ENCODE peak calls at places on chromosomes 2 and 18, in six cellular contexts. One of them, this sample, is unnamed.

GRCh38 chr2:51717318-51717717 is 685.4 kb upstream of the NRXN1 start:
- DNase-seq in ELR: peak; percentile 6
- DNase-seq in GM10248: no peak
- DNase-seq in hippocampal formation: no peak
- DNase-seq in coronary artery: no peak
- DNase-seq in fibroblast of pulmonary artery: peak; percentile 73
- DNase-seq in this sample: no peak

GRCh38 chr2:88131201-88131998 is 3.5 kb upstream of the FABP1 start:
- DNase-seq in ELR: no peak
- DNase-seq in GM10248: no peak
- DNase-seq in hippocampal formation: no peak
- DNase-seq in coronary artery: no peak
- DNase-seq in fibroblast of pulmonary artery: no peak
- DNase-seq in this sample: no peak

GRCh38 chr2:165141601-165142000 is 62.2 kb downstream of the SCN3A start:
- DNase-seq in ELR: peak; percentile 21
- DNase-seq in GM10248: no peak
- DNase-seq in hippocampal formation: no peak
- DNase-seq in coronary artery: no peak
- DNase-seq in fibroblast of pulmonary artery: peak; percentile 7
- DNase-seq in this sample: no peak

GRCh38 chr2:65450810-65451209 is 18.4 kb upstream of the SPRED2 start:
- DNase-seq in ELR: no peak
- DNase-seq in GM10248: no peak
- DNase-seq in hippocampal formation: no peak
- DNase-seq in coronary artery: no peak
- DNase-seq in fibroblast of pulmonary artery: no peak
- DNase-seq in this sample: no peak

GRCh38 chr18:50969448-50969847 is 1.6 kb downstream of the ELAC1 start:
- DNase-seq in ELR: no peak
- DNase-seq in GM10248: no peak
- DNase-seq in hippocampal formation: no peak
- DNase-seq in coronary artery: no peak
- DNase-seq in fibroblast of pulmonary artery: no peak
- DNase-seq in this sample: no peak

GRCh38 chr2:174333502-174334277 is 1.1 kb upstream of the SP9 start:
- DNase-seq in ELR: no peak
- DNase-seq in GM10248: no peak
- DNase-seq in hippocampal formation: no peak
- DNase-seq in coronary artery: no peak
- DNase-seq in fibroblast of pulmonary artery: no peak
- DNase-seq in this sample: no peak

GRCh38 chr2:143026411-143027054 is 102.7 kb upstream of the ARHGAP15 start:
- DNase-seq in ELR: no peak
- DNase-seq in GM10248: no peak
- DNase-seq in hippocampal formation: no peak
- DNase-seq in coronary artery: no peak
- DNase-seq in fibroblast of pulmonary artery: no peak
- DNase-seq in this sample: no peak

GRCh38 chr18:76658627-76659026 is 163.6 kb upstream of the ZNF516 start:
- DNase-seq in ELR: peak; percentile 20
- DNase-seq in GM10248: peak; percentile 43
- DNase-seq in hippocampal formation: no peak
- DNase-seq in coronary artery: no peak
- DNase-seq in fibroblast of pulmonary artery: no peak
- DNase-seq in this sample: no peak

GRCh38 chr2:215084080-215084479 is 54.3 kb downstream of the ABCA12 start:
- DNase-seq in ELR: no peak
- DNase-seq in GM10248: no peak
- DNase-seq in hippocampal formation: no peak
- DNase-seq in coronary artery: no peak
- DNase-seq in fibroblast of pulmonary artery: no peak
- DNase-seq in this sample: no peak

GRCh38 chr2:84902526-84902925 is 2.9 kb upstream of the TMSB10 start:
- DNase-seq in ELR: no peak
- DNase-seq in GM10248: no peak
- DNase-seq in hippocampal formation: no peak
- DNase-seq in coronary artery: no peak
- DNase-seq in fibroblast of pulmonary artery: no peak
- DNase-seq in this sample: no peak

GRCh38 chr18:70453058-70453775 is 164.4 kb downstream of the SOCS6 start:
- DNase-seq in ELR: no peak
- DNase-seq in GM10248: no peak
- DNase-seq in hippocampal formation: no peak
- DNase-seq in coronary artery: no peak
- DNase-seq in fibroblast of pulmonary artery: peak; percentile 69
- DNase-seq in this sample: no peak

GRCh38 chr2:100554788-100555407 is 7.9 kb upstream of the PDCL3 start:
- DNase-seq in ELR: no peak
- DNase-seq in GM10248: no peak
- DNase-seq in hippocampal formation: peak; percentile 8
- DNase-seq in coronary artery: no peak
- DNase-seq in fibroblast of pulmonary artery: no peak
- DNase-seq in this sample: peak; percentile 23

GRCh38 chr2:241150660-241151530 is 628 bp downstream of the PPP1R7 start:
- DNase-seq in ELR: peak; percentile 42
- DNase-seq in GM10248: no peak
- DNase-seq in hippocampal formation: peak; percentile 36
- DNase-seq in coronary artery: no peak
- DNase-seq in fibroblast of pulmonary artery: peak; percentile 5
- DNase-seq in this sample: no peak

This sample was measured in stimulated activated CD4-positive, alpha-beta T cell treated with anti-CD3 and anti-CD28 coated beads, Interleukin-12 subunit alpha, Interleukin-12 subunit beta, amount 100 ng/mL, for 4 hours.